ENCODE peak calls at places on chromosomes 1 and 21, in five cellular contexts. C, Z, W, G and L are unnamed samples.

GRCh38 chr1:79877086-79877485 is 870.6 kb upstream of the ADGRL4 start:
- DNase-seq in W (no peak), Z (peak), G (no peak), C (no peak), L (no peak)

GRCh38 chr1:154784416-154784815 is 85.7 kb downstream of the KCNN3 start:
- DNase-seq in C (no peak), G (no peak), W (no peak), Z (no peak), L (no peak)

GRCh38 chr1:31939484-31940329 is 1.5 kb upstream of the PTP4A2 start:
- DNase-seq in C (no peak), G (peak), W (peak), Z (peak), L (no peak)

GRCh38 chr1:65066766-65067490 is 81.1 kb upstream of the AK4 start:
- DNase-seq in Z (peak), C (peak), G (peak), W (peak), L (peak)

GRCh38 chr1:37477198-37477931 is 3.0 kb downstream of the ZC3H12A start:
- DNase-seq in Z (peak), W (no peak), G (no peak), C (no peak), L (no peak)

GRCh38 chr21:15986277-15986676 is 256.5 kb downstream of the USP25 start:
- DNase-seq in C (no peak), Z (no peak), W (no peak), G (no peak), L (no peak)

GRCh38 chr1:205512059-205513045 is 7.9 kb downstream of the CDK18 start:
- DNase-seq in C (no peak), W (no peak), Z (no peak), G (no peak), L (no peak)

GRCh38 chr21:19322360-19322759 is 918.8 kb upstream of the TMPRSS15 start:
- DNase-seq in Z (peak), W (no peak), C (no peak), G (no peak), L (no peak)

GRCh38 chr21:44618909-44619308 is 7.0 kb downstream of the KRTAP10-8 start:
- DNase-seq in W (no peak), Z (no peak), G (no peak), C (no peak), L (no peak)

GRCh38 chr21:45899317-45900033 is 82.1 kb upstream of the COL6A1 start:
- DNase-seq in W (no peak), C (no peak), G (no peak), Z (no peak), L (no peak)

GRCh38 chr1:194102607-194103006 is 916.2 kb upstream of the B3GALT2 start:
- DNase-seq in Z (peak), W (peak), C (no peak), G (peak), L (no peak)

GRCh38 chr1:91948501-91949355 is 473 bp upstream of the BRDT start:
- DNase-seq in G (no peak), C (no peak), W (no peak), Z (no peak), L (no peak)

GRCh38 chr1:209937996-209938959 is at the start of gene SYT14:
- DNase-seq in C (peak), Z (peak), G (peak), W (peak), L (no peak)

GRCh38 chr1:67888707-67889106 is 55.4 kb upstream of the GNG12 start:
- DNase-seq in C (no peak), W (peak), Z (peak), G (peak), L (no peak)

GRCh38 chr1:160204526-160205241 is 500 bp upstream of the PEA15 start:
- DNase-seq in Z (no peak), G (no peak), W (no peak), C (no peak), L (no peak)

GRCh38 chr1:228282329-228283042 is 74.6 kb downstream of the OBSCN start:
- DNase-seq in G (no peak), Z (no peak), C (no peak), W (no peak), L (no peak)

GRCh38 chr21:39030127-39030884 is 152.9 kb downstream of the PSMG1 start:
- DNase-seq in W (no peak), Z (no peak), G (no peak), C (no peak), L (no peak)

GRCh38 chr1:208202333-208202987 is 41.7 kb downstream of the PLXNA2 start:
- DNase-seq in Z (no peak), C (no peak), G (no peak), W (peak), L (no peak)

GRCh38 chr1:8746554-8746953 is 70.9 kb downstream of the RERE start:
- DNase-seq in C (no peak), Z (no peak), G (peak), W (no peak), L (no peak)

GRCh38 chr1:205191127-205191577 is 20.4 kb downstream of the DSTYK start:
- DNase-seq in W (no peak), Z (no peak), C (no peak), G (no peak), L (no peak)

GRCh38 chr1:970242-970972 is 4.1 kb downstream of the PLEKHN1 start:
- DNase-seq in G (no peak), C (no peak), Z (no peak), W (no peak), L (no peak)

GRCh38 chr1:2437617-2438016 is 25.3 kb upstream of the PEX10 start:
- DNase-seq in Z (no peak), W (no peak), G (no peak), C (no peak), L (no peak)

GRCh38 chr21:36663033-36663855 is 35.7 kb upstream of the SIM2 start:
- DNase-seq in W (no peak), G (peak), C (no peak), Z (peak), L (no peak)

GRCh38 chr1:10429868-10430215 is 391 bp upstream of the CENPS start:
- DNase-seq in G (no peak), C (no peak), Z (peak), W (no peak), L (no peak)

GRCh38 chr1:189597083-189597482 is 880.6 kb downstream of the BRINP3 start:
- DNase-seq in C (no peak), W (no peak), Z (no peak), G (no peak), L (no peak)

GRCh38 chr21:20253261-20253660 is 744.9 kb upstream of the NCAM2 start:
- DNase-seq in C (no peak), Z (no peak), W (no peak), G (no peak), L (no peak)

GRCh38 chr1:233905416-233906051 is 1.1 kb downstream of the SLC35F3 start:
- DNase-seq in G (no peak), W (peak), C (no peak), Z (no peak), L (no peak)

GRCh38 chr1:39183503-39184353 is 20.8 kb upstream of the MACF1 start:
- DNase-seq in C (no peak), W (no peak), G (peak), Z (peak), L (no peak)

GRCh38 chr1:20823879-20824278 is 36.8 kb upstream of the HP1BP3 start:
- DNase-seq in G (no peak), C (no peak), W (no peak), Z (no peak), L (no peak)

GRCh38 chr1:113861641-113862040 is 9.9 kb downstream of the PTPN22 start:
- DNase-seq in W (no peak), Z (no peak), G (no peak), C (no peak), L (no peak)

GRCh38 chr1:232628335-232629214 is 1.4 kb downstream of the SIPA1L2 start:
- DNase-seq in G (no peak), W (peak), C (no peak), Z (peak), L (no peak)

GRCh38 chr1:232627645-232628334 is 2.1 kb downstream of the SIPA1L2 start:
- DNase-seq in C (no peak), Z (peak), G (no peak), W (peak), L (no peak)

GRCh38 chr1:232630894-232631195 is 912 bp upstream of the SIPA1L2 start:
- DNase-seq in Z (no peak), G (no peak), W (no peak), C (no peak), L (no peak)

GRCh38 chr1:232629250-232630046 is 485 bp downstream of the SIPA1L2 start:
- DNase-seq in C (no peak), W (peak), G (no peak), Z (peak), L (no peak)

GRCh38 chr1:232630047-232630893 is at the start of gene SIPA1L2:
- DNase-seq in W (peak), C (peak), G (peak), Z (peak), L (peak)
- TF ChIP-seq CTCF in W (peak), C (peak), G (no peak), Z (peak), L (no peak)

DNA sequence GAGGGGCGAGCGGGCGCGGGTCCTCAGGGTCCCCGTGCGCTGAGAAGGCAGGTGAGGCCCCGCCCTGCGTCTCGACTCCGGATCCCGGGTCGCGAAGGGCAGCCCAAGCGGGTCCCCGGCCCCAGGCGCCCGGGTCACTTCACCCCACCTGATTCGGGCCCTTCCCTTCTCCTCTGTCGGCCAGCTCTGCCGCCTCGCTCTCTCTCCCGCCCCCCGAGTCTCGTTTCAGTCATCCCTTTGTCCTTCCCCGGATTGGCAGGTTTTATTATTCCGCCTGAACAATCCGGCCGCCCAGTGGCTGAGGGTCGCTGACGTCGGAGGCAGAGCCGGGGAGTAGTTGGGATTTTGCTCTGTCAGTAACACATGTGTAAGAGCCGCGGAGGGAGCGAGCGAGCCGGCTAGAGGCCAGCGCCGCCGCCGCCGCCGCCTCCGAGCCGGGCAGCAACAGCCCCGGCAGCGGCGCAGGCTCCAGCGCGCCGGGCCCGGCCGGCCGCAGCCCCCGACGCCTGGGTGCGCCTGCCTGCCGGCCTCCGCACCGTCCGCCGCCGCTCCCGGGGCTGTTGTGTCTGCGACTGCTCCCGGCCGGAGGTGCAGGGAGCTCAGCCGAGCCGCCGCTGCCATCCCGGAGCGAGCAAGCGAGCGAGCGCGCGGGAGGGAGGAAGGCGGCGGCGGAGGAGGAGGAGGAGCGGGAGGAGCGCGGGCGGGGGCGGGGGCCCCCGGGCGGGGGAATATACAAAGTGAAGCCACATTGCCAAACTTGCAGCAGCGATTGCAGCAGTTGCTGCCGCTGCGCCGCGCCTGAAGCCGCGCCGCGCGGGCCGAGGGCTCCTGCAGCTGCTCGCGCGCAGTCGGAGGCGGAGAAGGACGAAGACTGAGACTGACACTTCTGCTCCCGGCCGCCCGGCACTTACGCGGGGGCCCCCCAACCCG is at the start of gene LMO4:
- DNase-seq in W (peak), C (peak), G (peak), Z (peak), L (peak)
- TF ChIP-seq CTCF in W (no peak), C (no peak), G (no peak), Z (no peak), L (no peak)

GRCh38 chr1:54318415-54318814 is 87.8 kb downstream of the SSBP3 start:
- DNase-seq in C (no peak), W (no peak), G (no peak), Z (no peak), L (no peak)
- TF ChIP-seq CTCF in C (no peak), W (no peak), G (no peak), Z (no peak), L (no peak)

GRCh38 chr1:109649380-109649987 is 6.4 kb upstream of the GSTM4 start:
- DNase-seq in W (no peak), G (peak), Z (peak), C (no peak), L (no peak)
- TF ChIP-seq CTCF in W (peak), G (peak), Z (peak), C (peak), L (no peak)